ENCODE peak calls at places on chromosomes 1 and 21, in nine cellular contexts. H, P, K, V, Y, M, U, W and X are unnamed samples.

GRCh38 chr1:77900687-77901293 is 12.4 kb downstream of the NEXN start:
- DNase-seq in P (peak; percentile 27), M (no peak), V (peak; percentile 70), H (peak; percentile 44), K (peak; percentile 23), U (peak; percentile 55), Y (no peak), W (peak; percentile 55), X (no peak)

GRCh38 chr21:31220567-31220966 is 123.5 kb downstream of the TIAM1 start:
- DNase-seq in U (no peak), W (no peak), Y (no peak), V (peak; percentile 33), H (no peak), M (no peak), P (no peak), K (no peak), X (no peak)

GRCh38 chr1:90973897-90974798 is 47.7 kb downstream of the ZNF644 start:
- DNase-seq in M (no peak), W (no peak), U (no peak), Y (no peak), H (no peak), K (no peak), P (no peak), V (peak; percentile 69), X (no peak)

GRCh38 chr1:53398091-53398490 is 61.1 kb upstream of the DMRTB1 start:
- DNase-seq in U (no peak), M (no peak), V (no peak), Y (peak; percentile 11), H (no peak), W (no peak), K (no peak), P (no peak), X (no peak)

GRCh38 chr1:36664564-36665287 is 182.0 kb upstream of the CSF3R start:
- DNase-seq in U (no peak), H (no peak), K (no peak), Y (no peak), P (no peak), M (no peak), V (no peak), W (peak; percentile 23), X (peak; percentile 23)

GRCh38 chr1:224616761-224617409 is 768 bp downstream of the CNIH3 start:
- DNase-seq in H (no peak), P (peak; percentile 75), M (no peak), W (no peak), U (no peak), K (no peak), V (no peak), Y (no peak), X (no peak)

GRCh38 chr1:37519613-37520012 is 5.0 kb upstream of the MEAF6 start:
- DNase-seq in M (no peak), H (no peak), V (no peak), U (no peak), K (no peak), P (no peak), W (no peak), Y (peak; percentile 5), X (no peak)

GRCh38 chr1:159229896-159230295 is 25.2 kb downstream of the ACKR1 start:
- DNase-seq in W (no peak), V (peak; percentile 60), K (no peak), P (no peak), U (no peak), H (no peak), Y (no peak), M (no peak), X (no peak)

GRCh38 chr21:45630876-45631275 is 12.6 kb upstream of the PCBP3 start:
- DNase-seq in M (no peak), U (no peak), P (no peak), K (peak; percentile 9), H (no peak), V (no peak), Y (no peak), W (no peak), X (peak; percentile 70)

GRCh38 chr21:44521301-44521927 is 18.6 kb downstream of the KRTAP10-1 start:
- DNase-seq in H (no peak), P (peak; percentile 41), U (no peak), W (no peak), V (no peak), M (no peak), K (no peak), Y (no peak), X (peak; percentile 62)

GRCh38 chr1:179781962-179782361 is 38.9 kb downstream of the FAM163A start:
- DNase-seq in H (peak; percentile 53), W (no peak), U (no peak), V (no peak), M (peak; percentile 46), K (peak; percentile 46), P (no peak), Y (peak; percentile 58), X (no peak)

GRCh38 chr1:203673550-203674411 is 47.1 kb downstream of the ATP2B4 start:
- DNase-seq in Y (no peak), H (peak; percentile 56), K (peak; percentile 32), M (peak; percentile 38), V (peak; percentile 93), U (no peak), W (peak; percentile 23), P (peak; percentile 43), X (peak; percentile 80)

GRCh38 chr1:206001476-206001888 is 1.7 kb downstream of the RAB7B start:
- DNase-seq in V (peak; percentile 98), P (no peak), M (no peak), U (no peak), W (no peak), K (peak; percentile 18), Y (peak; percentile 10), H (no peak), X (no peak)

GRCh38 chr1:231192620-231193163 is 30.8 kb downstream of the TRIM67 start:
- DNase-seq in K (peak; percentile 49), H (peak; percentile 62), V (no peak), P (no peak), W (peak; percentile 80), M (peak; percentile 90), U (no peak), Y (no peak), X (peak; percentile 70)

GRCh38 chr1:169928438-169929209 is 34.9 kb upstream of the SCYL3 start:
- DNase-seq in V (peak; percentile 59), M (no peak), W (no peak), Y (no peak), K (no peak), P (no peak), U (peak; percentile 57), H (no peak), X (no peak)

GRCh38 chr1:25815208-25816111 is 4.3 kb upstream of the MTFR1L start:
- DNase-seq in K (no peak), W (no peak), M (no peak), V (no peak), U (no peak), P (no peak), Y (peak; percentile 42), H (no peak), X (no peak)

GRCh38 chr1:209428241-209428921 is 155.1 kb upstream of the CAMK1G start:
- DNase-seq in K (no peak), W (no peak), V (peak; percentile 92), Y (no peak), P (peak; percentile 82), U (no peak), H (no peak), M (no peak), X (no peak)

GRCh38 chr1:46134660-46135331 is 2.4 kb upstream of the PIK3R3 start:
- DNase-seq in K (no peak), H (no peak), W (no peak), Y (no peak), P (no peak), M (no peak), U (no peak), V (peak; percentile 95), X (no peak)

DNA sequence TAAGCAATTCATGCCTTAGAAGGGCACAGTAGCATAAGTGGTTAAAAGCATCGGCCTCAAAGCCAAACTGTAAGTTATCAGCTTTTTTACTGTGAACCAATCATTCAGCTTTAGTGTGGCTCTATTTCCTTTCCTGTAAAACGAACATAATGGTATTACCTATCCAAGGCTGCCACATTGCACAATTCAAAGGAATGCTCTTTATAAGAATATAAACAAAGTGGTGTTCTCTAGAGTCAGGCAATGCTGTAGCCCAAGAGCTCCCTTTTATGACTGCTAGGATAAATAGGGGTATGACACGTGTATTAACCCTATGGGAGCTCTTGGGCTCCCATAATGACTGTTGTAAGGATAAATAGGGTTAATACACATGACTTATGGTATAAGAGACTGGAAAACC is 25.4 kb downstream of the INTS7 start:
- DNase-seq in P (no peak), U (no peak), V (no peak), K (no peak), M (no peak), W (no peak), H (no peak), Y (no peak), X (no peak)
- H3K36me3 ChIP-seq in P (peaks cover 2% of the 10 kb centered on the region), U (peaks cover 15% of the 10 kb centered on the region), V (peaks cover 3% of the 10 kb centered on the region), K (no peaks in the 10 kb centered on the region), M (peaks cover 24% of the 10 kb centered on the region), W (no peaks in the 10 kb centered on the region), H (no peaks in the 10 kb centered on the region), Y (no peaks in the 10 kb centered on the region), X (peaks cover 3% of the 10 kb centered on the region)

DNA sequence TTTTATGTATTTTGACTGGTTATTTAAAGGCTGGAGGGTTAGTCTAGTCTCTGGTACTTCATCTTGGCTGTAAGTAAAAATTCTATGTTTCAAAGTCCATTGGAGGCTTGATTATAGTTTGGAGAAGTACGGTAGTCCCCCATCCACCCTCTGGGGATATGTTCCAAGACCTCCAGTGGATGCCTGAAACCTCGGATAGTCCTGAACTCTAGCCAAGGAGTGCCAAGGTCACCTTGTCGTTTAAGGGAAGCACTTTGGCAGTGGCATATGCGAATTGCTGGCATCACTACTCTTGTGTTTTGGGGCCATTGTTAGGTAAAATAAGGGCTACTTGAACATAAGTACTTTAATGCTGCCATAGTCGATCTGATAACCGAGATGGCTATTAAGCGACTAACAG is 18.4 kb downstream of the CDC73 start:
- DNase-seq in K (no peak), W (no peak), V (no peak), H (no peak), Y (no peak), U (no peak), M (no peak), P (no peak), X (no peak)
- H3K36me3 ChIP-seq in K (peaks cover 7% of the 10 kb centered on the region), W (no peaks in the 10 kb centered on the region), V (peaks cover 5% of the 10 kb centered on the region), H (peaks cover 3% of the 10 kb centered on the region), Y (no peaks in the 10 kb centered on the region), U (peaks cover 60% of the 10 kb centered on the region), M (peaks cover 74% of the 10 kb centered on the region), P (no peaks in the 10 kb centered on the region), X (no peaks in the 10 kb centered on the region)

GRCh38 chr1:12276225-12276624 is 46.4 kb downstream of the VPS13D start:
- DNase-seq in K (no peak), Y (no peak), P (peak; percentile 56), H (no peak), U (peak; percentile 67), M (peak; percentile 35), W (peak; percentile 37), V (peak; percentile 26), X (no peak)
- H3K36me3 ChIP-seq in K (peaks cover 8% of the 10 kb centered on the region), Y (peaks cover 50% of the 10 kb centered on the region), P (peaks cover 5% of the 10 kb centered on the region), H (peaks cover 8% of the 10 kb centered on the region), U (peaks cover 23% of the 10 kb centered on the region), M (peaks cover 98% of the 10 kb centered on the region), W (peaks cover 10% of the 10 kb centered on the region), V (peaks cover 22% of the 10 kb centered on the region), X (peaks cover 8% of the 10 kb centered on the region)

GRCh38 chr1:207763091-207763490 is 11.2 kb downstream of the CD46 start:
- DNase-seq in P (peak; percentile 22), V (no peak), U (no peak), K (no peak), M (no peak), Y (no peak), W (no peak), H (no peak), X (no peak)
- H3K36me3 ChIP-seq in P (peaks cover 29% of the 10 kb centered on the region), V (peaks cover 21% of the 10 kb centered on the region), U (peaks cover 58% of the 10 kb centered on the region), K (peaks cover 10% of the 10 kb centered on the region), M (peaks cover 94% of the 10 kb centered on the region), Y (peaks cover 19% of the 10 kb centered on the region), W (peaks cover 10% of the 10 kb centered on the region), H (peaks cover 4% of the 10 kb centered on the region), X (peaks cover 2% of the 10 kb centered on the region)